ENCODE peak calls at places on chromosomes 11 and 22, in eight cellular contexts. K is endothelial cell, T is epithelial cell of esophagus, A is RWPE1, F is testis, V is bronchial epithelial cell, P is AG04450, W is D721Med. B is an unnamed sample.

GRCh38 chr11:134644489-134645456 is 232.7 kb upstream of the B3GAT1 start:
- DNase-seq in F (no peak), P (no peak), K (no peak), V (no peak), W (no peak), T (no peak), A (no peak), B (no peak)

GRCh38 chr11:57417056-57417455 is 9.9 kb downstream of the SLC43A3 start:
- DNase-seq in V (no peak), A (no peak), K (no peak), W (no peak), T (no peak), P (no peak), F (peak), B (no peak)

GRCh38 chr22:29126670-29127069 is 53.8 kb downstream of the KREMEN1 start:
- DNase-seq in K (no peak), V (no peak), W (no peak), P (no peak), A (no peak), T (no peak), F (no peak), B (no peak)

GRCh38 chr22:30943368-30943767 is 25.2 kb downstream of the MORC2 start:
- DNase-seq in K (no peak), F (no peak), W (no peak), A (no peak), P (no peak), V (no peak), T (no peak), B (no peak)

GRCh38 chr11:914747-915493 is 4.3 kb upstream of the CHID1 start:
- DNase-seq in T (no peak), P (no peak), K (no peak), V (no peak), W (no peak), F (peak), A (no peak), B (no peak)

GRCh38 chr11:64251986-64252837 is 882 bp downstream of the PLCB3 start:
- DNase-seq in W (no peak), T (peak), P (no peak), F (peak), A (no peak), V (peak), K (peak), B (no peak)

GRCh38 chr22:20064545-20065262 is 15.3 kb upstream of the DGCR8 start:
- DNase-seq in P (no peak), K (no peak), F (no peak), T (no peak), A (no peak), V (no peak), W (no peak), B (no peak)

GRCh38 chr22:28414017-28414416 is 265.6 kb downstream of the TTC28 start:
- DNase-seq in F (no peak), V (no peak), W (no peak), T (no peak), K (no peak), P (no peak), A (no peak), B (no peak)

GRCh38 chr11:119741369-119742262 is 12.6 kb upstream of the NECTIN1 start:
- DNase-seq in T (peak), W (no peak), F (peak), V (no peak), A (no peak), P (no peak), K (peak), B (peak)

GRCh38 chr22:37295213-37295886 is 13.0 kb downstream of the CYTH4 start:
- DNase-seq in A (no peak), T (no peak), V (no peak), F (no peak), P (no peak), K (no peak), W (no peak), B (no peak)

GRCh38 chr11:65468874-65469333 is 29.9 kb upstream of the MALAT1 start:
- DNase-seq in P (no peak), A (peak), V (peak), K (peak), F (peak), W (no peak), T (peak), B (peak)

GRCh38 chr11:1879941-1880720 is 11.6 kb downstream of the PRR33 start:
- DNase-seq in T (no peak), A (no peak), V (no peak), W (no peak), F (peak), K (peak), P (no peak), B (no peak)

GRCh38 chr22:48629631-48630443 is 1197.8 kb downstream of the BRD1 start:
- DNase-seq in W (no peak), V (no peak), F (no peak), P (no peak), T (no peak), A (no peak), K (no peak), B (no peak)

GRCh38 chr22:20131593-20131855 is at the start of gene ZDHHC8:
- DNase-seq in K (peak), T (peak), F (no peak), P (no peak), A (no peak), V (no peak), W (no peak), B (no peak)

GRCh38 chr11:62472063-62472884 is 53.4 kb downstream of the SCGB1A1 start:
- DNase-seq in W (no peak), P (no peak), V (peak), A (peak), K (no peak), T (peak), F (no peak), B (no peak)

GRCh38 chr11:554824-555499 is 5.6 kb downstream of the LMNTD2 start:
- DNase-seq in V (peak), F (peak), K (no peak), T (peak), P (no peak), W (peak), A (no peak), B (peak)

GRCh38 chr11:12598330-12599256 is 75.6 kb upstream of the TEAD1 start:
- DNase-seq in P (no peak), W (no peak), F (no peak), V (no peak), T (peak), A (no peak), K (no peak), B (no peak)

GRCh38 chr11:117259417-117259816 is 26.9 kb downstream of the RNF214 start:
- DNase-seq in F (no peak), K (no peak), P (no peak), T (peak), V (peak), W (no peak), A (no peak), B (no peak)

GRCh38 chr11:3132271-3132781 is 32.8 kb downstream of the OSBPL5 start:
- DNase-seq in F (no peak), P (no peak), V (no peak), W (no peak), T (no peak), K (no peak), A (no peak), B (no peak)

GRCh38 chr11:11316651-11317050 is 36.4 kb downstream of the CSNK2A3 start:
- DNase-seq in T (peak), K (no peak), F (no peak), A (no peak), V (peak), W (no peak), P (no peak), B (no peak)

GRCh38 chr11:72012091-72012630 is 13.5 kb downstream of the IL18BP start:
- DNase-seq in A (no peak), P (no peak), T (no peak), W (no peak), K (no peak), V (no peak), F (no peak), B (no peak)

GRCh38 chr11:61739966-61740365 is 12.5 kb upstream of the MYRF start:
- DNase-seq in F (no peak), A (no peak), W (no peak), T (no peak), V (no peak), K (no peak), P (no peak), B (no peak)

GRCh38 chr11:45899448-45900174 is 7.5 kb downstream of the FREY1 start:
- DNase-seq in P (peak), V (peak), F (peak), W (peak), K (peak), A (peak), T (peak), B (peak)

GRCh38 chr22:38707346-38707745 is 1.6 kb downstream of the GTPBP1 start:
- DNase-seq in A (peak), K (no peak), W (no peak), V (peak), T (peak), P (no peak), F (no peak), B (no peak)

GRCh38 chr22:31106001-31106571 is 1.3 kb downstream of the SELENOM start:
- DNase-seq in W (no peak), F (no peak), V (no peak), A (no peak), P (no peak), K (peak), T (no peak), B (no peak)

GRCh38 chr11:122843281-122844150 is 5.2 kb downstream of the CRTAM start:
- DNase-seq in T (no peak), F (no peak), K (no peak), P (no peak), V (peak), W (no peak), A (no peak), B (no peak)

GRCh38 chr22:40898850-40899357 is 37.0 kb upstream of the DNAJB7 start:
- DNase-seq in A (peak), V (peak), F (no peak), W (no peak), P (peak), K (no peak), T (peak), B (no peak)

GRCh38 chr11:43404836-43405479 is 46.2 kb downstream of the TTC17 start:
- DNase-seq in V (peak), K (no peak), P (no peak), T (peak), A (no peak), F (no peak), W (no peak), B (no peak)

GRCh38 chr11:43404406-43404805 is 45.7 kb downstream of the TTC17 start:
- DNase-seq in K (no peak), W (no peak), P (no peak), T (peak), V (peak), F (no peak), A (peak), B (no peak)

GRCh38 chr11:43399983-43400630 is 41.4 kb downstream of the TTC17 start:
- DNase-seq in A (no peak), W (no peak), K (no peak), P (no peak), F (no peak), T (peak), V (peak), B (no peak)

GRCh38 chr11:43401252-43401651 is 42.5 kb downstream of the TTC17 start:
- DNase-seq in K (no peak), A (no peak), T (no peak), W (no peak), V (no peak), F (no peak), P (no peak), B (no peak)

DNA sequence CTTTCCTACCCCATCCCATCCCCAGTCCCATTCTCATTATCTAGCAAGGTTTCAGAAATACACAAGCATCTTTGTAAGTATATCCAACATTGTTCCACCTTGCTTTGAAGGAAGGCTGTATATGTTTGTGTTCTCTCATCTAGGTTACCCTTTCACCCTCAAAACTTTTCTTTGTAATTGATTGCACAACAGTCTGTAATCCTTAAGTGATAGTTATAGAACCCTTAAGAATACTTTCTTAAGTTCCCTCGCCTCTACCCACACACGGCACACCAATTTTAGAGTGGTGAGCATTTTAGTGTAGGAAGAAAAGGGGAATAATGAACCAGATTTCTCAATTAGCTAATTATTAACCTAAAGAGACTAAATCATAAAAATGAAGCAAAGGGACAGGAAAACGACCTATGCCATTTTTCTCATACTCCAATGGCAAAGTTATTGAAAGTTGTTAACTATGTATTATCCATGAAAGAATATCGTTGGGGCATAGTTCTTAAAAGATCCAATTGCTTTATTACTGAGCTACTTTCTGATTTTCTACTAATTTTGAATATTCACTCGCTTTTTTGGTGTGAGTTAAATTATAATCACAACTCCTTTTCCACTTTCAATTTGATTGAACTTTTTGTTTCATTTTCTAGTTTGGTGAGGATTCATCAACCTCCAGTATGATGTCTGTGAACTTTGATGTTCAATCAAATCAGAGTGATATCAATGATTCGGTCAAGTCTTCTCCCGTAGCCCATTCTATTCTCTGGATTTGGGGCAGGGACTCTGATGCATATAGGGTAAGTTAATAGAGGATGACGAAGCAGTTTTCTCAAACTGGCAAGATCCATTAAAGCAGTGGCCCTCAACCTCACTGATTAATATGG is 44.9 kb downstream of the TTC17 start:
- DNase-seq in A (no peak), K (no peak), W (no peak), T (no peak), P (no peak), V (no peak), F (no peak), B (no peak)
- TF ChIP-seq CTCF in A (no peak), K (no peak), W (no peak), T (no peak), P (no peak), V (no peak), F (no peak), B (no peak)

GRCh38 chr11:6362185-6362867 is 27.9 kb upstream of the SMPD1 start:
- DNase-seq in P (no peak), K (no peak), A (no peak), F (no peak), V (peak), W (no peak), T (peak), B (no peak)

GRCh38 chr11:6365659-6366058 is 24.6 kb upstream of the SMPD1 start:
- DNase-seq in A (no peak), T (no peak), P (no peak), V (no peak), F (no peak), K (no peak), W (no peak), B (peak)

GRCh38 chr11:6357222-6357621 is 33.1 kb upstream of the SMPD1 start:
- DNase-seq in T (peak), A (peak), F (no peak), P (peak), W (no peak), K (no peak), V (peak), B (no peak)

GRCh38 chr11:6362868-6363678 is 27.2 kb upstream of the SMPD1 start:
- DNase-seq in T (peak), W (peak), P (peak), K (peak), V (peak), A (peak), F (peak), B (peak)
- TF ChIP-seq CTCF in T (peak), W (peak), P (peak), K (peak), V (peak), A (peak), F (peak), B (peak)

GRCh38 chr11:36054628-36055027 is 110.8 kb downstream of the LDLRAD3 start:
- DNase-seq in P (no peak), W (no peak), A (no peak), V (no peak), K (no peak), T (no peak), F (no peak), B (no peak)

GRCh38 chr11:36053901-36054300 is 110.0 kb downstream of the LDLRAD3 start:
- DNase-seq in F (no peak), K (no peak), W (no peak), P (peak), V (no peak), A (no peak), T (no peak), B (no peak)

GRCh38 chr11:36057372-36058045 is 113.6 kb downstream of the LDLRAD3 start:
- DNase-seq in V (no peak), T (no peak), A (no peak), W (no peak), F (no peak), P (no peak), K (no peak), B (no peak)

GRCh38 chr11:36055356-36055755 is 111.5 kb downstream of the LDLRAD3 start:
- DNase-seq in V (no peak), F (no peak), W (no peak), P (no peak), A (no peak), K (no peak), T (no peak), B (no peak)

GRCh38 chr11:36056160-36056751 is 112.4 kb downstream of the LDLRAD3 start:
- DNase-seq in K (peak), A (no peak), V (peak), F (peak), T (peak), W (peak), P (no peak), B (no peak)
- TF ChIP-seq CTCF in K (peak), A (no peak), V (peak), F (peak), T (peak), W (peak), P (peak), B (peak)

GRCh38 chr11:70857885-70858284 is 394.5 kb downstream of the SHANK2 start:
- DNase-seq in T (no peak), V (no peak), A (no peak), P (no peak), K (no peak), W (no peak), F (no peak), B (no peak)
- TF ChIP-seq CTCF in T (no peak), V (no peak), A (no peak), P (no peak), K (no peak), W (no peak), F (no peak), B (no peak)

GRCh38 chr11:111069076-111069475 is 176.4 kb upstream of the POU2AF2 start:
- DNase-seq in P (peak), A (no peak), V (peak), F (no peak), W (no peak), K (no peak), T (peak), B (no peak)
- TF ChIP-seq CTCF in P (peak), A (no peak), V (no peak), F (no peak), W (no peak), K (peak), T (peak), B (no peak)

GRCh38 chr11:100827934-100828661 is 141.0 kb downstream of the ARHGAP42 start:
- DNase-seq in P (peak), A (peak), T (peak), F (no peak), V (peak), W (no peak), K (peak), B (peak)
- TF ChIP-seq CTCF in P (peak), A (no peak), T (peak), F (no peak), V (peak), W (no peak), K (peak), B (peak)

DNA sequence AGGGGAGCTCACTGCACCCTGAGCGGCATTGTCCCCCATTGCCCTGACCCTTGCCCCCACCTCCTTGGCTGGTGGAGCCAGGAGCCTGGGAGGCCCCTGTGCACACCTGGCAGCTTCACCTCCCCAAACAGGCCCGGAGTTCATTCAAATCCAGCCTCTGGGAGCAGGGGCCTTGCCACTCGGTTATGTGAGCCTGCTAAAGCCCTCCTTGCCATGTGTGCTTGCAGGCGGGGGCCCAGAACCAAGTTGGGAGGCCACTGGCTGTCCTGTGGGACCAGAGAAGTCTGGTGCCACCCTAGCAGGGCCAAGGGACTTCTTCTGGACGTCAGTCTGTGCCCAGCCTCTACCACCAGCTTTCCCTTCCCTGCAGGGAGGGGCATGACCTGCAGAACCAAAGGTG is 48.9 kb downstream of the NFAM1 start:
- DNase-seq in T (no peak), W (no peak), F (no peak), P (no peak), K (no peak), V (no peak), A (no peak), B (no peak)
- TF ChIP-seq CTCF in T (no peak), W (no peak), F (no peak), P (no peak), K (no peak), V (no peak), A (no peak), B (no peak)

DNA sequence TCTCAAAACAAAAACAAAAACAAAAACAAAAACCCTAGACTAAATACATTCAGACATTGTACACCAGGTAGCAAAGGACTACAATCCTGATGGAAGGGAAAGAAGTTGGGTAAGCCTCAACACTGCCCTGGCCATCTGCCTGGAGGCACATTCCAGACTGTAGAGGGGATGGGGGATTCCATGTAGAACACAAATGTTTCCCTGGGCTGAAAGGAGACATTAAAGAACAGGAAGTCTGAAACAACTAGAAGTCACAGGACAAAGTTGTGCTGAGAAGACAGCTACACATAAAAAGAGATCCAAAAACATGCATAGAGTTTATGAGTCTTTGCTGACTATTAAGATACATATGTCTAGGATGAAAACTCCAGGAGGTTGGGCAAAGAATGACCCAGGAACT is 83.9 kb downstream of the RRAS2 start:
- DNase-seq in T (no peak), V (no peak), W (no peak), P (no peak), K (no peak), F (no peak), A (no peak), B (no peak)
- TF ChIP-seq CTCF in T (no peak), V (no peak), W (no peak), P (no peak), K (no peak), F (no peak), A (no peak), B (no peak)

GRCh38 chr11:60634151-60634550 is 65.3 kb upstream of the MS4A8 start:
- DNase-seq in V (peak), W (no peak), K (peak), A (no peak), F (no peak), P (no peak), T (no peak), B (no peak)
- TF ChIP-seq CTCF in V (peak), W (peak), K (peak), A (no peak), F (no peak), P (no peak), T (no peak), B (peak)

GRCh38 chr22:24156915-24157782 is 24.1 kb upstream of the SUSD2 start:
- DNase-seq in W (peak), A (peak), P (no peak), V (peak), K (peak), T (peak), F (peak), B (peak)
- TF ChIP-seq CTCF in W (peak), A (peak), P (peak), V (peak), K (peak), T (peak), F (peak), B (peak)